ENCODE peak calls at places on chromosomes 12 and 14, in seven cellular contexts. J is uterus, L is A549, A is sigmoid colon, S is IMR-90, B is HepG2, F is GM12878. U is an unnamed sample.

GRCh38 chr12:120628919-120629318 is 11.5 kb upstream of the CABP1 start:
- DNase-seq in B (peak), J (no peak), S (no peak), A (no peak), F (no peak), L (peak), U (no peak)

GRCh38 chr14:98819867-98820206 is 452.2 kb downstream of the BCL11B start:
- DNase-seq in S (no peak), A (no peak), B (no peak), F (no peak), L (no peak), J (no peak), U (no peak)

GRCh38 chr12:93244514-93245077 is 133.1 kb upstream of the NUDT4 start:
- DNase-seq in A (no peak), J (no peak), F (peak), L (no peak), B (no peak), S (no peak), U (no peak)

GRCh38 chr12:100554608-100555077 is 18.8 kb upstream of the GAS2L3 start:
- DNase-seq in S (peak), A (no peak), B (peak), J (no peak), F (no peak), L (peak), U (no peak)

GRCh38 chr14:99634443-99634842 is 10.5 kb upstream of the HHIPL1 start:
- DNase-seq in A (no peak), L (no peak), S (no peak), B (no peak), J (no peak), F (no peak), U (no peak)

GRCh38 chr12:83042441-83043215 is 355.9 kb downstream of the TMTC2 start:
- DNase-seq in A (peak), L (no peak), S (no peak), B (no peak), F (no peak), J (no peak), U (no peak)

GRCh38 chr12:127280393-127281275 is 986.3 kb upstream of the TMEM132C start:
- DNase-seq in L (peak), B (peak), S (no peak), A (no peak), J (no peak), F (no peak), U (peak)

GRCh38 chr14:23638414-23639047 is 2.4 kb downstream of the DHRS2 start:
- DNase-seq in B (peak), F (no peak), A (no peak), J (no peak), S (no peak), L (no peak), U (no peak)

GRCh38 chr12:53483225-53483978 is 15.9 kb downstream of the MAP3K12 start:
- DNase-seq in S (no peak), J (peak), A (peak), L (no peak), B (no peak), F (no peak), U (no peak)
- TF ChIP-seq POLR2A in S (no peak), J (no peak), A (no peak), L (no peak), B (no peak), F (no peak), U (no peak)

GRCh38 chr12:68148261-68148951 is 11.1 kb downstream of the IFNG start:
- DNase-seq in L (no peak), S (no peak), J (no peak), B (no peak), A (no peak), F (no peak), U (no peak)
- H3K27ac ChIP-seq in L (no peak), S (no peak), J (no peak), B (no peak), A (no peak), F (no peak), U (no peak)

GRCh38 chr12:6082613-6083012 is 41.9 kb downstream of the VWF start:
- DNase-seq in F (no peak), B (no peak), L (no peak), A (peak), J (no peak), S (no peak), U (no peak)

GRCh38 chr12:6084969-6085450 is 39.5 kb downstream of the VWF start:
- DNase-seq in S (no peak), J (no peak), A (no peak), B (no peak), F (no peak), L (no peak), U (no peak)

GRCh38 chr12:6085841-6086240 is 38.6 kb downstream of the VWF start:
- DNase-seq in S (no peak), F (no peak), B (no peak), L (no peak), J (no peak), A (no peak), U (no peak)

GRCh38 chr12:6083606-6084005 is 40.9 kb downstream of the VWF start:
- DNase-seq in J (no peak), A (peak), F (no peak), L (no peak), B (no peak), S (no peak), U (no peak)

DNA sequence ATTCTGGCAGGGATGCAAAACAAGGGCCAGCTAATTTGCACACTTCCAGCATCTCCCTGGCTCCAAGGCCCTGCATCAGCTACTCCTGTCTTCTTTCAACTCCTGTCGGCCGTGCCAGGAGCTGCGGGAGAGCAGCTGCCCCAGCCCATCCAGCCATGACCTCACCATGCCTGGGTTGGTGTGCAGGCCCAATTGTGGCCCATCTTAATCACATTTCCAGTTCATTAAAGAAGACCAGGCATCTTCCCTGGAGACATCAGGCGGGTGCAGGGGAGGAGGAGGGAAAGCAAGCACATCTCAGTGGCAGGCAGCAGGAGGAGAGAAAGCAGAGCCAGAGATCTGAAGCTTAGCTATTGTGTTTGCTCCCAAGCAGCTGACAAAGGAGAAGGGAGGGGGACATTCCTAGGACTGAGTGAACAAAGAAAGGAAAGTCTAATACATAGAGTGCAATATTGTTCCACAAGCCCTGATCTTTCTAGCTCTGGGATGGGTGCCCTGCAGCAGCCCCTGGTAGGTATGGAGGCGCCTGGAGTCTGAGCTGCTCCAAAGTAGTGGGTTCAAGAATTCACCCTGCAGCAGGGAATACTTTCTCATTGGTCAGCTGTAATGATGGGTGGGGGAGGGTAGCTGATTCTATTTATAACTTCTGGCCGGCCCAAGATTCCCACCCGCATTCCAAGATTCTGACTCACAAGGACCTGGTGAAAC is 40.1 kb downstream of the VWF start:
- DNase-seq in A (peak), S (peak), B (no peak), F (no peak), J (peak), L (peak), U (no peak)
- TF ChIP-seq CTCF in A (no peak), S (no peak), B (no peak), F (no peak), J (no peak), L (no peak), U (no peak)

DNA sequence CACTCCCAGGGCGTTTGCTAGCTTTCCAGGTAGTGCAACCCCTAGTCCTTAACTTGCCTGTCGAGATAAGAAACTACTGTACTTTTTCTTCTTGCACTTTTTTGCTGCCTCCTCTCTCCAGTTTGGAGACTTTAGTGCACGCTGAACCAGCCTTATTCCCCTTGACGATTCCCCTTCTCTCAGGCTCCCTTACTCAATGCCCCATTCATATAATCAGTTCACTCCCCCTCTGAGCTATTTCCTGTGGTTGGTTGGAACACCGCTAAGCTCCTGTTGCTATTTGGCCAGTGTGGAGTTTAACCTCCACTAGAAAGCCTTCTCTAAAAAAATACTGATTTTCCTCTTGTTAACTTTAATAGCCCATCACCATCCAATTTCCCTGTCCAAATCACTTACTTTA is 727 bp downstream of the CREBL2 start:
- DNase-seq in S (peak), F (no peak), J (no peak), L (peak), A (no peak), B (peak), U (no peak)
- TF ChIP-seq POLR2A in S (no peak), F (no peak), J (no peak), L (no peak), A (no peak), B (peak), U (no peak)

GRCh38 chr14:92646952-92647461 is 101.4 kb downstream of the LGMN start:
- DNase-seq in J (peak), A (peak), F (no peak), L (peak), B (no peak), S (peak), U (no peak)
- H3K27ac ChIP-seq in J (peak), A (peak), F (peak), L (no peak), B (no peak), S (peak), U (peak)

DNA sequence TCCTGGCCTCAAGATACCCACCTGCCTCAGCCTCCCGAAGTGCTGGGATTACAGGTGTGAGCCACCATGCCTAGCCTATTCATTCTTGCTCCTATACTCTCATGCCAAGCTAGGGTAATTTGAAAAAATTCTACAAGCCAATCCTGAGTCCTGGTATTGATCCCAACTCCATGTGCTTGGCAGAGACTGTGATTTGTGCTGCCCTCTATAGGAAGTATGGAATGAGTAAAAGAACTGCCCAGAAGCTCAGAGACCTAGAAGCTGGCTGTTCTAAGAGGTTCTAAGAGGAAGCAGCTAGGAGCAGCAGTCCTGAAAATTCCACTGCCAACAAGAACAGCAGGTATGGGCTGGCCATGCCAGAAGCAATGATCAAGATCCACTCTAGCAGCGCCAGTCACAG is 402.5 kb downstream of the PCNX1 start:
- DNase-seq in S (no peak), L (no peak), F (no peak), J (no peak), B (no peak), A (no peak), U (no peak)
- TF ChIP-seq CTCF in S (no peak), L (no peak), F (no peak), J (no peak), B (peak), A (no peak), U (no peak)

DNA sequence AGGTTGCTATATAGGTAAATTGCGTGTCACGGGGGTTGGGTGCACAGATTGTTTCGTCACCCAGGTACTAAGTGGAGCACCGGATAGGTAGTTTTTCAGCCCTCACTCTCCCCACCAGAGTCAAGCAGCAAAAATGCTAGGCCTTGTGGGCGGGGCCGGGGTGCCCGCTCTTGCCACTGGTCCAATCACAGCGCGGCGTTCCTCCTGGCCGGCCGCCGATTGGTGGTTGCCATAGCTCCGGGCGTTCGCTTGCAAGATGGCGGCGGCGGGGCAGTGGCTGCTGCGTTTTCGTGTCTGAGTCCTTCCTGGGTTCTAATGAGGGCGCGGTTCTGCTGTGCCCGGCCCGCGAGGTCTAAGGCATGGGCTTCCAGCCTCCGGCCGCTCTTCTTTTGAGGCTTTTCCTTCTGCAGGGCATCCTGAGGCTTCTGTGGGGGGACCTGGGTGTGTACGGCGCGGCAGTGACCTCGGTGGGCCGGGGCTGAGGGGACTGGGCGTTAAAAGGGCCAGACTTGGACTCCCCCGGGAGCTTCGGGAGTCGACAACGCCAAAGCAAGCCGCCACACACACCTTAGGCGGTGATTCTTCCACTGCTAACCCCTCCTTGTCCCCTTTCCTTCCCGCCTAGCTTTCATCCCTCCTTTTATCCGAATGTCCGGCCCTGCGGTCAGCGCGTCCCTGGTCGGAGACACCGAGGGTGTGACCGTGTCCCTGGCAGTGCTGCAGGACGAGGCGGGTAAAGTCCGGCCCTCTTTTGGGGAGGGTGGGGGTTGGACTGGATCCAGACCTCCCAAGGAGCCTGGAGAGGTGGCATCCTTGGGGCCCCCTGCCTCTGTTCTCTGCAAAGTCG is at the start of gene TCTN2:
- DNase-seq in F (peak), J (peak), L (peak), B (peak), A (peak), S (peak), U (peak)
- TF ChIP-seq POLR2A in F (peak), J (peak), L (peak), B (no peak), A (no peak), S (no peak), U (no peak)

DNA sequence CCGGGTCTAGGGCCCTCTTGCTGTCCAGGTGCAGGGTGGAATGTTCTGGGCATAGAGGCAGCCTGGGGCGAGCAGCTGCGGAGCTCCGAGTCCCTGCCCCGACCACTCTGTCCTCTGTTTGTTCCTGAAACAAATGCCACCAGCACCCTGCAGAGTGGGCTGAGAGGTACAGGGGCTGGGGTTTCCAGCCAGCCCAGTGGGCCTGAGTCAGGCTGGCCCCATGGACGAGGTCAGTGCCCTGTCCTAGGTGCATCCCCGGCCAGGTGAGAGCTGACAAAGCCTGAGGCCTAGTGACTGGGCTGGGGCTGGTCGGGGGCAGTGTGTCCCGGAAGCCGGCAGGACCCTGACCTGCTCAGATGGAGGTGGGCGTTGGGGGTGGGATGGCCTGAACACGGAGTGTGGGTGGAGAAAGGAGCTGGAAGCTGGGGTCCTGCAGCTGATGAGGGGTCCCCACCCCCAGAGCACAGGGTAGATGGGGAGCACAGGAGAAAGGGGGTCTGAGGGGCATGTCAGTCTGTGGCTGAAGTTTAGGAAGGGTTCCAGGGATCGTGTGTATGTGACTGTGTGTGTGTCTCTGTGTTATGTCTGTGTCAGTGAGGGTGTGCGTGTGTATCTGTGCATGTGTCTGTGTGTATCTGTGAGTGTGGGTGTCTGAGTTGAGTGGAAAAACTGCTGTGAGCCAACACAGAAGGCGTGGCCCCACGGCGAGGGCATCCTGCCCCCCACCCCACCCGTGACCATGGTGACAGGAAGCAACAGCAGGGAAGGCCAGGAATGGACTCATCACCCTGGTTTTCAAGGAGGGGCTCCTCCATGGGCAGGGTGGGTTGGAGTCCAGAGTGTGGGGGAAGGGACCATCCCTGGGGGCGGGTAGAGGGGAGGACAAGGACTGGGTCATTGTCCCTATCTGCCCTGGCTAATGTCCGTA is 2.4 kb upstream of the CRIP1 start:
- DNase-seq in L (peak), J (peak), B (no peak), A (no peak), S (no peak), F (no peak), U (no peak)
- H3K27ac ChIP-seq in L (peak), J (peak), B (no peak), A (peak), S (no peak), F (no peak), U (peak)

GRCh38 chr14:89279649-89280232 is 137.3 kb downstream of the FOXN3 start:
- DNase-seq in B (no peak), A (no peak), F (no peak), L (no peak), S (no peak), J (no peak), U (no peak)
- TF ChIP-seq CTCF in B (no peak), A (no peak), F (no peak), L (no peak), S (no peak), J (no peak), U (no peak)

U was measured in upper lobe of left lung.